ENCODE peak calls at places on chromosome 21, in nine cellular contexts. H is esophagus muscularis mucosa, E is fibroblast of mammary gland, W is neural crest cell, R is lower lobe of right lung, Q is choroid plexus epithelial cell, P is GM06990, J is fibroblast of lung, G is AG04450. X is an unnamed sample.

GRCh38 chr21:44047996-44048560 is 36.0 kb downstream of the TRAPPC10 start:
- DNase-seq in J (no peak), H (no peak), W (no peak), R (no peak), P (no peak), E (no peak), Q (no peak), G (no peak), X (no peak)

GRCh38 chr21:41482980-41483379 is 25.0 kb downstream of the TMPRSS2 start:
- DNase-seq in G (no peak), E (no peak), W (no peak), P (no peak), H (no peak), Q (no peak), R (no peak), J (no peak), X (no peak)

GRCh38 chr21:41634858-41635257 is 126.9 kb upstream of the TMPRSS2 start:
- DNase-seq in W (no peak), E (peak; percentile 91), J (peak; percentile 58), R (no peak), P (no peak), Q (no peak), G (no peak), H (no peak), X (no peak)

GRCh38 chr21:15495965-15496364 is 233.8 kb upstream of the USP25 start:
- DNase-seq in J (peak; percentile 27), W (no peak), H (no peak), P (no peak), E (peak; percentile 85), Q (peak; percentile 30), R (no peak), G (no peak), X (no peak)

GRCh38 chr21:41928621-41929220 is 25.1 kb downstream of the C2CD2 start:
- DNase-seq in H (no peak), E (no peak), G (no peak), J (no peak), W (no peak), Q (no peak), R (no peak), P (peak; percentile 67), X (no peak)

GRCh38 chr21:42174173-42174572 is 44.8 kb upstream of the ABCG1 start:
- DNase-seq in E (no peak), P (no peak), G (no peak), Q (no peak), R (no peak), H (peak; percentile 37), J (no peak), W (no peak), X (no peak)

GRCh38 chr21:42340187-42340586 is 10.6 kb downstream of the TFF2 start:
- DNase-seq in G (no peak), H (no peak), Q (no peak), J (no peak), P (no peak), R (no peak), W (no peak), E (no peak), X (no peak)

GRCh38 chr21:18529253-18529652 is 125.7 kb upstream of the TMPRSS15 start:
- DNase-seq in Q (peak; percentile 87), P (no peak), W (no peak), H (no peak), J (peak; percentile 94), G (no peak), R (no peak), E (peak; percentile 70), X (no peak)

GRCh38 chr21:17390575-17390974 is 122.3 kb upstream of the CXADR start:
- DNase-seq in E (no peak), P (no peak), H (no peak), W (no peak), J (no peak), Q (no peak), G (no peak), R (no peak), X (no peak)

GRCh38 chr21:42496839-42497202 is 797 bp upstream of the RSPH1 start:
- DNase-seq in R (peak; percentile 67), G (no peak), H (no peak), W (no peak), J (no peak), Q (peak; percentile 13), E (peak; percentile 6), P (no peak), X (no peak)

GRCh38 chr21:14737922-14738321 is 191.8 kb upstream of the SAMSN1 start:
- DNase-seq in Q (peak; percentile 87), H (no peak), R (no peak), P (no peak), G (no peak), W (peak; percentile 12), E (peak; percentile 71), J (no peak), X (no peak)

GRCh38 chr21:41283211-41283818 is 33.3 kb upstream of the FAM3B start:
- DNase-seq in P (peak; percentile 12), E (peak; percentile 90), Q (peak; percentile 93), G (peak; percentile 65), H (peak; percentile 91), R (no peak), J (peak; percentile 72), W (peak; percentile 33), X (no peak)

GRCh38 chr21:7917729-7918128 is 2603.7 kb upstream of the TPTE start:
- DNase-seq in W (no peak), J (no peak), Q (no peak), H (no peak), P (no peak), R (no peak), G (no peak), E (no peak), X (no peak)

GRCh38 chr21:39556176-39556575 is 56.6 kb upstream of the B3GALT5 start:
- DNase-seq in W (peak; percentile 56), G (no peak), J (no peak), H (no peak), R (no peak), E (no peak), Q (no peak), P (no peak), X (no peak)

GRCh38 chr21:34154878-34155277 is 81.5 kb downstream of the MRPS6 start:
- DNase-seq in P (no peak), E (no peak), Q (no peak), G (no peak), R (no peak), H (no peak), J (no peak), W (no peak), X (no peak)

GRCh38 chr21:15445327-15445726 is 284.5 kb upstream of the USP25 start:
- DNase-seq in H (no peak), J (no peak), Q (no peak), P (no peak), R (no peak), E (no peak), G (no peak), W (no peak), X (no peak)

GRCh38 chr21:16573581-16573980 is 843.8 kb downstream of the USP25 start:
- DNase-seq in J (peak; percentile 90), P (no peak), H (no peak), W (no peak), E (peak; percentile 33), R (no peak), Q (peak; percentile 41), G (peak; percentile 42), X (no peak)

GRCh38 chr21:32096411-32096810 is 182.4 kb downstream of the MIS18A start:
- DNase-seq in J (no peak), W (peak; percentile 35), Q (no peak), H (no peak), G (no peak), E (peak; percentile 12), R (no peak), P (no peak), X (no peak)
- TF ChIP-seq CTCF in J (peak; percentile 22), W (peak; percentile 54), Q (peak; percentile 28), H (peak; percentile 12), G (peak; percentile 36), E (peak; percentile 41), R (no peak), P (peak; percentile 74), X (no peak)

GRCh38 chr21:32990666-32991065 is 35.1 kb upstream of the OLIG2 start:
- DNase-seq in P (no peak), E (no peak), G (no peak), W (no peak), Q (no peak), R (no peak), H (peak; percentile 83), J (no peak), X (no peak)

GRCh38 chr21:32991299-32991850 is 34.4 kb upstream of the OLIG2 start:
- DNase-seq in J (no peak), H (peak; percentile 50), P (no peak), Q (no peak), W (no peak), E (no peak), R (no peak), G (no peak), X (no peak)

GRCh38 chr21:32993894-32994293 is 31.8 kb upstream of the OLIG2 start:
- DNase-seq in H (peak; percentile 50), W (no peak), J (no peak), P (no peak), Q (no peak), G (no peak), E (no peak), R (no peak), X (no peak)

DNA sequence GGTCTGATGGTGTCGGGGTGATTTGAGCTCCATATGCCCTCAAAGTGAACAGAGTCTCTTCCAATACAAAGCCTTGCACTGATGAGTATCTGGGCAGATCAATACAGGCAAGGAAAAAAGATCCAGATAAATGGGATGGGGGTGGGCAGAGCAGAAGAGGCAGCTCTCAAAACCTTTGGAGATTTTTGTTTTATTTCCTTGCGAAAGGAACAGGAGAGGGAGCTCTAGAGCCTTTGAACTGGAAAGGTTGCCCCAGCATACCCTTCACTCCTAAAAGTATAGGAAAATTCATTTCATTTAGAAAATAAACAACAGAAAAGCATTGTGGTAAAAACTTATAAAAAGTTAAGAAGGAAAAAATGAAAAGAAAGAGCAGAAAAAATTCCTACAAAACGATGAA is 31.4 kb upstream of the OLIG2 start:
- DNase-seq in G (no peak), R (no peak), P (no peak), W (no peak), E (peak; percentile 35), H (no peak), J (peak; percentile 2), Q (peak; percentile 52), X (no peak)
- TF ChIP-seq CTCF in G (peak; percentile 65), R (peak; percentile 31), P (peak; percentile 44), W (peak; percentile 67), E (peak; percentile 54), H (no peak), J (peak; percentile 41), Q (peak; percentile 74), X (no peak)

GRCh38 chr21:35933466-35933865 is 126.9 kb downstream of the SETD4 start:
- DNase-seq in Q (peak; percentile 78), E (peak; percentile 96), W (no peak), P (no peak), G (no peak), R (no peak), J (peak; percentile 77), H (peak; percentile 92), X (no peak)
- TF ChIP-seq CTCF in Q (peak; percentile 52), E (peak; percentile 53), W (no peak), P (no peak), G (peak; percentile 49), R (no peak), J (peak; percentile 43), H (peak; percentile 2), X (no peak)

DNA sequence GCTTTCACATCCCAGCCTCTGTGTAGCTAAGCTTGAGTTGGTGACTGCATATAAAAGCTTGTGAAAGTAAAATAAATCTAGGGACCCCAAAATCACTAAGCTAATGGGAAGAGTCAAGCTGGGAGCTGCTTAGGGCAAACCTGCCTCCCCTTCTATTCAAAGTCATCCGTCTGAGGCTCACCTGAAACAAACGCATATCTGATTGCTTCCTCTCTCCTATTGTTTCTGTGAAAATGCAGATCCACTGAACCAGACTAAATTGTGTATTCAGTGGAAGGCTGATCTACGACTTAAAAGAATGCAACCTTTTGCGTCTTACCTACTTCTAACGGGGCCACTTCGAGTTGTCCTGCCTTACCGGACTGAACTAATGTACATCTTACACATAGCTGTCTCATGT is 70.3 kb downstream of the LTN1 start:
- DNase-seq in W (no peak), R (no peak), H (no peak), P (no peak), E (no peak), Q (no peak), G (no peak), J (no peak), X (no peak)
- TF ChIP-seq CTCF in W (no peak), R (no peak), H (no peak), P (no peak), E (no peak), Q (no peak), G (no peak), J (no peak), X (no peak)

X was measured in mesothelial cell of epicardium.